ENCODE peak calls at places on chromosomes 2 and 18, in five cellular contexts. K is T1000, G is putamen, Q is activated T-cell treated with anti-CD3 and anti-CD28 coated beads for 48 hours, L is MV-4-11. J is an unnamed sample.

GRCh38 chr2:49686291-49686690 is 532.0 kb upstream of the FSHR start:
- DNase-seq in K (no peak), G (no peak), Q (no peak), L (no peak), J (no peak)

GRCh38 chr2:37343537-37344434 is 644 bp upstream of the QPCT start:
- DNase-seq in K (no peak), G (no peak), Q (no peak), L (no peak), J (no peak)

GRCh38 chr2:42385225-42385624 is 24.2 kb upstream of the COX7A2L start:
- DNase-seq in K (no peak), G (no peak), Q (no peak), L (no peak), J (no peak)

GRCh38 chr2:70672990-70673647 is 94.9 kb downstream of the ADD2 start:
- DNase-seq in K (no peak), G (no peak), Q (no peak), L (no peak), J (no peak)

GRCh38 chr2:15840173-15840572 is 100.2 kb upstream of the MYCN start:
- DNase-seq in K (no peak), G (no peak), Q (no peak), L (no peak), J (no peak)

GRCh38 chr2:206915136-206915535 is 24.2 kb upstream of the CPO start:
- DNase-seq in K (no peak), G (no peak), Q (no peak), L (peak), J (no peak)

GRCh38 chr18:8623549-8624106 is 14.4 kb downstream of the RAB12 start:
- DNase-seq in K (no peak), G (no peak), Q (no peak), L (peak), J (no peak)

GRCh38 chr18:79708412-79708811 is 28.8 kb downstream of the CTDP1 start:
- DNase-seq in K (no peak), G (no peak), Q (no peak), L (no peak), J (no peak)

GRCh38 chr2:61469424-61470121 is 1.3 kb downstream of the USP34 start:
- DNase-seq in K (no peak), G (no peak), Q (no peak), L (no peak), J (no peak)

GRCh38 chr2:166372046-166372445 is 3.7 kb downstream of the SCN9A start:
- DNase-seq in K (no peak), G (no peak), Q (no peak), L (no peak), J (no peak)

GRCh38 chr2:45177870-45178269 is 168.6 kb upstream of the SIX2 start:
- DNase-seq in K (peak), G (peak), Q (no peak), L (peak), J (peak)